ENCODE peak calls at places on chromosome 11, in six cellular contexts. I, C, H, F, T and G are unnamed samples.

GRCh38 chr11:6992457-6993431 is 27.4 kb downstream of the ZNF214 start:
- DNase-seq in C (no peak), H (no peak), F (no peak), I (no peak), T (no peak), G (no peak)

GRCh38 chr11:121250843-121251242 is 41.7 kb upstream of the SC5D start:
- DNase-seq in T (no peak), H (no peak), C (no peak), F (no peak), I (no peak), G (no peak)

GRCh38 chr11:120746836-120747609 is 235.5 kb downstream of the GRIK4 start:
- DNase-seq in C (no peak), T (no peak), I (no peak), F (no peak), H (no peak), G (no peak)

GRCh38 chr11:46127150-46127638 is 5.9 kb upstream of the PHF21A start:
- DNase-seq in H (no peak), I (no peak), C (peak), T (no peak), F (peak), G (peak)

GRCh38 chr11:27312110-27312509 is 50.9 kb downstream of the CCDC34 start:
- DNase-seq in H (no peak), I (no peak), T (no peak), F (no peak), C (no peak), G (no peak)

GRCh38 chr11:32081129-32081641 is 9.7 kb upstream of the RCN1 start:
- DNase-seq in C (no peak), I (no peak), F (no peak), H (no peak), T (no peak), G (no peak)

GRCh38 chr11:128624269-128625170 is 37.2 kb upstream of the ETS1 start:
- DNase-seq in I (no peak), H (no peak), F (peak), C (no peak), T (no peak), G (peak)

GRCh38 chr11:22976146-22976545 is 115.9 kb upstream of the CCDC179 start:
- DNase-seq in F (no peak), T (no peak), I (no peak), H (no peak), C (no peak), G (peak)

GRCh38 chr11:83480251-83480650 is 194.1 kb upstream of the CCDC90B start:
- DNase-seq in T (no peak), I (no peak), C (no peak), F (no peak), H (no peak), G (no peak)

GRCh38 chr11:87013852-87014251 is 23.9 kb upstream of the TMEM135 start:
- DNase-seq in T (no peak), C (no peak), H (no peak), F (no peak), I (no peak), G (no peak)